ENCODE peak calls at places on chromosomes 12 and 14, in seven cellular contexts. One of them, this sample, is unnamed.

GRCh38 chr12:8081228-8081920 is 700 bp upstream of the NECAP1 start:
- DNase-seq in effector memory CD8-positive, alpha-beta T cell: peak
- DNase-seq in foreskin keratinocyte: no peak
- DNase-seq in AG09319: no peak
- DNase-seq in left ventricle myocardium inferior: no peak
- DNase-seq in IMR-90: no peak
- DNase-seq in cardiac muscle cell: peak
- DNase-seq in this sample: peak

GRCh38 chr12:55675671-55676070 is 32.0 kb downstream of the ITGA7 start:
- DNase-seq in foreskin keratinocyte: no peak
- DNase-seq in AG09319: no peak
- DNase-seq in IMR-90: no peak
- DNase-seq in cardiac muscle cell: no peak
- DNase-seq in effector memory CD8-positive, alpha-beta T cell: no peak
- DNase-seq in left ventricle myocardium inferior: peak
- DNase-seq in this sample: no peak

GRCh38 chr14:50225067-50225973 is 6.1 kb downstream of the SOS2 start:
- DNase-seq in IMR-90: peak
- DNase-seq in AG09319: peak
- DNase-seq in effector memory CD8-positive, alpha-beta T cell: no peak
- DNase-seq in left ventricle myocardium inferior: no peak
- DNase-seq in foreskin keratinocyte: peak
- DNase-seq in cardiac muscle cell: peak
- DNase-seq in this sample: no peak

GRCh38 chr14:98736701-98737338 is 535.2 kb downstream of the BCL11B start:
- DNase-seq in AG09319: no peak
- DNase-seq in cardiac muscle cell: no peak
- DNase-seq in IMR-90: no peak
- DNase-seq in effector memory CD8-positive, alpha-beta T cell: no peak
- DNase-seq in left ventricle myocardium inferior: no peak
- DNase-seq in foreskin keratinocyte: no peak
- DNase-seq in this sample: peak

GRCh38 chr14:99729991-99730875 is 46.1 kb downstream of the CYP46A1 start:
- DNase-seq in left ventricle myocardium inferior: peak
- DNase-seq in foreskin keratinocyte: no peak
- DNase-seq in AG09319: no peak
- DNase-seq in effector memory CD8-positive, alpha-beta T cell: peak
- DNase-seq in IMR-90: peak
- DNase-seq in cardiac muscle cell: peak
- DNase-seq in this sample: peak

GRCh38 chr14:23089498-23090253 is 5.3 kb downstream of the ACIN1 start:
- DNase-seq in left ventricle myocardium inferior: no peak
- DNase-seq in effector memory CD8-positive, alpha-beta T cell: no peak
- DNase-seq in IMR-90: no peak
- DNase-seq in foreskin keratinocyte: no peak
- DNase-seq in AG09319: no peak
- DNase-seq in cardiac muscle cell: no peak
- DNase-seq in this sample: no peak

GRCh38 chr12:95548056-95548538 is 3.2 kb downstream of the USP44 start:
- DNase-seq in AG09319: no peak
- DNase-seq in effector memory CD8-positive, alpha-beta T cell: no peak
- DNase-seq in cardiac muscle cell: peak
- DNase-seq in left ventricle myocardium inferior: peak
- DNase-seq in IMR-90: no peak
- DNase-seq in foreskin keratinocyte: no peak
- DNase-seq in this sample: peak

GRCh38 chr12:124677552-124678356 is 110.3 kb upstream of the NCOR2 start:
- DNase-seq in AG09319: no peak
- DNase-seq in effector memory CD8-positive, alpha-beta T cell: no peak
- DNase-seq in cardiac muscle cell: no peak
- DNase-seq in left ventricle myocardium inferior: no peak
- DNase-seq in IMR-90: no peak
- DNase-seq in foreskin keratinocyte: no peak
- DNase-seq in this sample: no peak

This sample was measured in retina.